ENCODE peak calls at places on chromosomes 4 and X, in four cellular contexts. D is cardiac muscle cell, S is endothelial cell of umbilical vein, R is GM23338. M is an unnamed sample.

GRCh38 chr4:142719854-142720541 is 126.1 kb downstream of the INPP4B start:
- DNase-seq in D (peak; percentile 45), R (peak; percentile 45), S (peak; percentile 39), M (no peak)

GRCh38 chr4:108060164-108060563 is 70.5 kb downstream of the HADH start:
- DNase-seq in R (peak; percentile 64), S (no peak), D (peak; percentile 50), M (peak; percentile 35)

GRCh38 chr4:162116085-162116784 is 47.6 kb downstream of the FSTL5 start:
- DNase-seq in S (no peak), R (peak; percentile 57), D (no peak), M (no peak)

GRCh38 chrX:54248309-54248708 is 65.3 kb upstream of the FAM120C start:
- DNase-seq in S (peak; percentile 18), R (peak; percentile 8), D (peak; percentile 38), M (no peak)

GRCh38 chr4:70737409-70737808 is 15.6 kb downstream of the RUFY3 start:
- DNase-seq in D (no peak), S (no peak), R (no peak), M (no peak)

GRCh38 chr4:92461732-92462131 is 158.0 kb downstream of the GRID2 start:
- DNase-seq in R (no peak), S (no peak), D (no peak), M (no peak)

GRCh38 chrX:18354369-18355329 is at the start of gene SCML2:
- DNase-seq in S (peak; percentile 26), R (peak; percentile 39), D (peak; percentile 38), M (peak; percentile 7)

GRCh38 chr4:83947811-83948210 is 411.9 kb downstream of the GPAT3 start:
- DNase-seq in S (no peak), R (peak; percentile 28), D (no peak), M (no peak)

GRCh38 chr4:48970471-48970921 is 15.6 kb upstream of the CWH43 start:
- DNase-seq in R (no peak), S (no peak), D (no peak), M (peak; percentile 38)

GRCh38 chr4:85166318-85166717 is 199.8 kb upstream of the WDFY3 start:
- DNase-seq in S (no peak), R (no peak), D (no peak), M (no peak)

GRCh38 chr4:171846232-171846631 is 33.0 kb downstream of the GALNTL6 start:
- DNase-seq in R (peak; percentile 87), S (peak; percentile 55), D (peak; percentile 32), M (peak; percentile 74)

GRCh38 chrX:12488781-12489180 is 302.4 kb upstream of the PRPS2 start:
- DNase-seq in R (no peak), S (no peak), D (peak; percentile 21), M (no peak)

GRCh38 chr4:103075435-103075893 is 1.1 kb downstream of the SLC9B2 start:
- DNase-seq in D (peak; percentile 34), S (peak; percentile 55), R (no peak), M (no peak)

GRCh38 chr4:73603307-73603710 is 16.9 kb downstream of the RASSF6 start:
- DNase-seq in S (no peak), R (no peak), D (peak; percentile 89), M (peak; percentile 75)

GRCh38 chr4:31083451-31083850 is 363.3 kb downstream of the PCDH7 start:
- DNase-seq in D (no peak), R (no peak), S (no peak), M (no peak)

GRCh38 chrX:5957506-5957905 is 271.2 kb downstream of the NLGN4X start:
- DNase-seq in D (peak; percentile 52), S (no peak), R (no peak), M (no peak)

GRCh38 chrX:20374866-20375530 is 108.3 kb upstream of the RPS6KA3 start:
- DNase-seq in S (no peak), D (no peak), R (no peak), M (no peak)
- H3K27ac ChIP-seq in S (no peak overlapping the region), D (no peak overlapping the region), R (no peak overlapping the region), M (no peak overlapping the region)

DNA sequence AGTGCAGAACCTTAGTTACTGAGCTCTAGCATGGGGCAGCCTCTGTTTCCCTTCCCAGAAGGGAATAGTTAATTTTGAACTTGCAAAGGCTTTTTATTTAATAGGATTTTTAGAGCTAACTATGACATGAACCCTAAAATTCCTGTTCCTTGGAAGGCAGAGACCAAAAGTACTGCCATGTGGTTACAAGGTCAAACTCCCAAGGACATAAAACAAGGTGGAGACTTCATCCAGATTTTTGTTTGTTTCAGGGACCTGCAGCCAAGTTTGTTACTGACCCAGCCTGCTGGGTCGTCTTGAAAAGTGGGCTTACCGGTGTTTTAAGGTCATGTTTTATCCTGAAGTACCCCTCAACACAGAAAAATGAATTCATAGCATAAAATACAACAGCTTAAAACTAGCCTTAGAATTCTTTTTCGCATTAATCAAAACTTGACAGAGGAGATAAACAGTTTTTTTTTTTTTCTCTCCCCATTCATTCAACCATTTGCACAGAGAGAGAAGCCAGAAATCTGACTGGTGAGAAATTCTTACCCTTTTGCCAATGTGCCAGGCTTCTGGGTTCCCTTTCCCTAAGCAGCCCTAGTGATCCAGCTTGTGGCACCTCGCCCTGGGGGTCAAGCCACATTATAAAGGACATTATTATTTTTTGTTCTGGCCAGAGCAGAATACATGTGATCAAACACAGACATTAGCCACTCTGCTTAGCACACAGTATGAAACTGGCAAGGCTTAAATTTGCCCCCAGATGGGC is 21.5 kb upstream of the GRPEL1 start:
- DNase-seq in S (no peak), R (no peak), D (no peak), M (no peak)
- H3K27ac ChIP-seq in S (no peak overlapping the region), R (no peak overlapping the region), D (no peak overlapping the region), M (no peak overlapping the region)

GRCh38 chrX:136585960-136586359 is 53.9 kb downstream of the VGLL1 start:
- DNase-seq in R (peak; percentile 17), D (no peak), S (no peak), M (no peak)

GRCh38 chrX:136589966-136590365 is 58.0 kb downstream of the VGLL1 start:
- DNase-seq in S (no peak), D (no peak), R (no peak), M (no peak)

GRCh38 chrX:136586386-136586785 is 54.4 kb downstream of the VGLL1 start:
- DNase-seq in S (no peak), D (no peak), R (no peak), M (no peak)

GRCh38 chrX:136587532-136587931 is 55.5 kb downstream of the VGLL1 start:
- DNase-seq in D (no peak), R (no peak), S (no peak), M (no peak)

DNA sequence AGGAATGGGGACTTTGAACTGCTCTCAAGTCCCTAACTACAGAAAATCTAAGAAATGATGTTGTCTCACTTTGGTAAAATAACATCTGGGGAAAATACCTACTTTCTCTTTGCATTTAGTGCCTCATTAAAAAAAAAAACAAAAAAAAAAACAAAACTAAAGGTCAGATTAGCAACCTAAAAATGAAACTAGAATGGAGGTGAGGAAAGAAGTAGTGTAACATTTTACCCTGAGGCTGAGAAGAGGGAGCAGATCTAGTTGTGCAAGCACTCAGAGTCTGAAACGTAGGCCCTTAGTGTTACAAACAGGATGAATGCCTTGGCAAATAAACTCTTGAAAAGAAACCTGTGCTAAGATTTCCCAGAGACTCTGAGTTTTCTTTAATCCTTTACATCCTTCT is 56.0 kb downstream of the VGLL1 start:
- DNase-seq in R (no peak), D (no peak), S (no peak), M (no peak)
- H3K27ac ChIP-seq in R (no peak overlapping the region), D (no peak overlapping the region), S (no peak overlapping the region), M (no peak overlapping the region)

GRCh38 chrX:38800981-38801845 is at the start of gene MID1IP1:
- DNase-seq in D (peak; percentile 95), S (peak; percentile 91), R (peak; percentile 92), M (peak; percentile 91)

GRCh38 chrX:38803609-38804480 is 2.6 kb downstream of the MID1IP1 start:
- DNase-seq in D (peak; percentile 84), S (peak; percentile 67), R (peak; percentile 87), M (no peak)

GRCh38 chrX:38804481-38805293 is 3.4 kb downstream of the MID1IP1 start:
- DNase-seq in D (peak; percentile 42), S (peak; percentile 22), R (peak; percentile 7), M (no peak)

GRCh38 chrX:38805294-38806053 is 4.2 kb downstream of the MID1IP1 start:
- DNase-seq in S (peak; percentile 72), R (peak; percentile 42), D (peak; percentile 87), M (no peak)

DNA sequence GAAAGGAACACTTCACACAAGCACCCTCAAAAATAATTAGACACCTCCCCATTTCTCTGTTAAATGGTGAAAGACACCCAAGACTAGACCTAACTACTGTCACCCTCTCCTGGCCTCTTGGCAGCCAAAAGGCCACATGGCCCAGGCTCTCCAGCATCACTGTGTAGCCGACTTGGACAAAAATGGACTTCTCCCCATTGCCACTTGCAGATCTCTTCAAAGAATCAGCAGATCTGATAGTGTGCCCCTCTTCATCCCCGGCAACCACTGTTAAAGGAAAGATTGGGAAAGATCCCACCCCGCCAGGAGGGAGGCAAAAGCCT is 2.0 kb downstream of the MID1IP1 start:
- DNase-seq in S (peak; percentile 16), D (no peak), R (no peak), M (no peak)
- H3K27ac ChIP-seq in S (peak overlapping the region; percentile 18), D (peak overlapping the region; percentile 94), R (peak overlapping the region; percentile 98), M (peak overlapping the region; percentile 90)

GRCh38 chr4:65502151-65502691 is 168.1 kb downstream of the EPHA5 start:
- DNase-seq in D (peak; percentile 18), R (no peak), S (peak; percentile 26), M (peak; percentile 44)
- H3K27ac ChIP-seq in D (no peak overlapping the region), R (no peak overlapping the region), S (peak overlapping the region; percentile 5), M (peak overlapping the region; percentile 47)

GRCh38 chrX:72201836-72202536 is 20.4 kb downstream of the PIN4 start:
- DNase-seq in S (peak; percentile 66), R (no peak), D (peak; percentile 68), M (peak; percentile 75)

GRCh38 chrX:72202792-72203401 is 21.3 kb downstream of the PIN4 start:
- DNase-seq in S (no peak), D (no peak), R (peak; percentile 34), M (no peak)

GRCh38 chrX:72208126-72208525 is 26.6 kb downstream of the PIN4 start:
- DNase-seq in R (no peak), S (no peak), D (no peak), M (no peak)

GRCh38 chrX:72203421-72203820 is 21.9 kb downstream of the PIN4 start:
- DNase-seq in R (no peak), D (no peak), S (no peak), M (no peak)
- H3K27ac ChIP-seq in R (no peak overlapping the region), D (peak overlapping the region; percentile 36), S (no peak overlapping the region), M (no peak overlapping the region)

GRCh38 chr4:139709660-139710059 is 44.0 kb downstream of the MGST2 start:
- DNase-seq in R (no peak), D (no peak), S (no peak), M (no peak)
- H3K27ac ChIP-seq in R (no peak overlapping the region), D (no peak overlapping the region), S (no peak overlapping the region), M (no peak overlapping the region)

GRCh38 chr4:26510334-26510705 is 20.0 kb upstream of the CCKAR start:
- DNase-seq in D (no peak), S (no peak), R (no peak), M (no peak)

GRCh38 chr4:26520728-26521442 is 30.6 kb upstream of the CCKAR start:
- DNase-seq in D (no peak), S (no peak), R (no peak), M (no peak)

DNA sequence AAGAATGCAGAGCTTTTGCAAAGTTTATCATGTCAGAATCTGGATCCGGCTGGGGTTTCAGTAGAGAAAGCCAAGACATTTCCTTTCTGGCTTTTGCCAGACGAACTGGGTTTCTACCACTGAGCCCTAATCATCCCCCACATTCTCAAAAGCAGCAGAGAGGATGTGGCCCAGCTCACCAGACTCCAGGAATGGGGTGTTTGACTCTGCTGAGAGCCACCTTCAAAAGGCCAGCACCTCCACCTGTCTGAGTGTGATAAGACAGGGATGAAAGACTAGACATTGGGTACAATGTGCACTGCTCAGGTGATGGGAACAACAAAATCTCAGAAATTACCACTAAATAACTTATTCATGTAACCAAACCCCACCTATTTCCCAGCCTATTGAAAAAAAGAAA is 25.7 kb upstream of the CCKAR start:
- DNase-seq in S (no peak), R (no peak), D (no peak), M (no peak)
- H3K27ac ChIP-seq in S (no peak overlapping the region), R (no peak overlapping the region), D (no peak overlapping the region), M (no peak overlapping the region)